ENCODE peak calls at places on chromosome 17, in six cellular contexts. One of them, this sample, is unnamed.

GRCh38 chr17:40377832-40378231 is 13.3 kb upstream of the GJD3 start:
- DNase-seq in OCI-M1: no peak
- DNase-seq in cardiac muscle cell: no peak
- DNase-seq in AG09309: no peak
- DNase-seq in stimulated activated CD8-positive, alpha-beta memory T cell treated with anti-CD3 and anti-CD28 coated beads, Interleukin-7, amount 100 ng/mL, for 1 hour: no peak
- DNase-seq in CD4-positive, alpha-beta T cell: no peak
- DNase-seq in this sample: no peak

GRCh38 chr17:75571197-75571884 is 16.3 kb upstream of the MYO15B start:
- DNase-seq in OCI-M1: peak
- DNase-seq in cardiac muscle cell: peak
- DNase-seq in AG09309: no peak
- DNase-seq in stimulated activated CD8-positive, alpha-beta memory T cell treated with anti-CD3 and anti-CD28 coated beads, Interleukin-7, amount 100 ng/mL, for 1 hour: no peak
- DNase-seq in CD4-positive, alpha-beta T cell: no peak
- DNase-seq in this sample: no peak

GRCh38 chr17:30095507-30096244 is 20.9 kb upstream of the NSRP1 start:
- DNase-seq in OCI-M1: peak
- DNase-seq in cardiac muscle cell: peak
- DNase-seq in AG09309: peak
- DNase-seq in stimulated activated CD8-positive, alpha-beta memory T cell treated with anti-CD3 and anti-CD28 coated beads, Interleukin-7, amount 100 ng/mL, for 1 hour: no peak
- DNase-seq in CD4-positive, alpha-beta T cell: no peak
- DNase-seq in this sample: peak

GRCh38 chr17:76866774-76867577 is 1.2 kb upstream of the MGAT5B start:
- DNase-seq in OCI-M1: no peak
- DNase-seq in cardiac muscle cell: peak
- DNase-seq in AG09309: no peak
- DNase-seq in stimulated activated CD8-positive, alpha-beta memory T cell treated with anti-CD3 and anti-CD28 coated beads, Interleukin-7, amount 100 ng/mL, for 1 hour: no peak
- DNase-seq in CD4-positive, alpha-beta T cell: no peak
- DNase-seq in this sample: no peak

GRCh38 chr17:71516149-71516548 is 604.7 kb upstream of the SOX9 start:
- DNase-seq in OCI-M1: no peak
- DNase-seq in cardiac muscle cell: no peak
- DNase-seq in AG09309: no peak
- DNase-seq in stimulated activated CD8-positive, alpha-beta memory T cell treated with anti-CD3 and anti-CD28 coated beads, Interleukin-7, amount 100 ng/mL, for 1 hour: no peak
- DNase-seq in CD4-positive, alpha-beta T cell: no peak
- DNase-seq in this sample: no peak

GRCh38 chr17:74177018-74177450 is 26.4 kb upstream of the RPL38 start:
- DNase-seq in OCI-M1: no peak
- DNase-seq in cardiac muscle cell: no peak
- DNase-seq in AG09309: no peak
- DNase-seq in stimulated activated CD8-positive, alpha-beta memory T cell treated with anti-CD3 and anti-CD28 coated beads, Interleukin-7, amount 100 ng/mL, for 1 hour: no peak
- DNase-seq in CD4-positive, alpha-beta T cell: no peak
- DNase-seq in this sample: peak

GRCh38 chr17:39677581-39678339 is 9.5 kb downstream of the PNMT start:
- DNase-seq in OCI-M1: no peak
- DNase-seq in cardiac muscle cell: no peak
- DNase-seq in AG09309: no peak
- DNase-seq in stimulated activated CD8-positive, alpha-beta memory T cell treated with anti-CD3 and anti-CD28 coated beads, Interleukin-7, amount 100 ng/mL, for 1 hour: no peak
- DNase-seq in CD4-positive, alpha-beta T cell: no peak
- DNase-seq in this sample: no peak

GRCh38 chr17:45302649-45303173 is 14.1 kb downstream of the MAP3K14 start:
- DNase-seq in OCI-M1: no peak
- DNase-seq in cardiac muscle cell: peak
- DNase-seq in AG09309: no peak
- DNase-seq in stimulated activated CD8-positive, alpha-beta memory T cell treated with anti-CD3 and anti-CD28 coated beads, Interleukin-7, amount 100 ng/mL, for 1 hour: no peak
- DNase-seq in CD4-positive, alpha-beta T cell: no peak
- DNase-seq in this sample: no peak

GRCh38 chr17:66580178-66580577 is 254.7 kb upstream of the CACNG5 start:
- DNase-seq in OCI-M1: no peak
- DNase-seq in cardiac muscle cell: peak
- DNase-seq in AG09309: no peak
- DNase-seq in stimulated activated CD8-positive, alpha-beta memory T cell treated with anti-CD3 and anti-CD28 coated beads, Interleukin-7, amount 100 ng/mL, for 1 hour: no peak
- DNase-seq in CD4-positive, alpha-beta T cell: no peak
- DNase-seq in this sample: no peak

GRCh38 chr17:38879878-38880727 is 10.2 kb downstream of the LASP1 start:
- DNase-seq in OCI-M1: no peak
- DNase-seq in cardiac muscle cell: peak
- DNase-seq in AG09309: no peak
- DNase-seq in stimulated activated CD8-positive, alpha-beta memory T cell treated with anti-CD3 and anti-CD28 coated beads, Interleukin-7, amount 100 ng/mL, for 1 hour: no peak
- DNase-seq in CD4-positive, alpha-beta T cell: no peak
- DNase-seq in this sample: no peak

GRCh38 chr17:14845562-14846335 is 419.4 kb downstream of the PMP22 start:
- DNase-seq in OCI-M1: no peak
- DNase-seq in cardiac muscle cell: peak
- DNase-seq in AG09309: peak
- DNase-seq in stimulated activated CD8-positive, alpha-beta memory T cell treated with anti-CD3 and anti-CD28 coated beads, Interleukin-7, amount 100 ng/mL, for 1 hour: no peak
- DNase-seq in CD4-positive, alpha-beta T cell: no peak
- DNase-seq in this sample: peak

GRCh38 chr17:66727634-66728570 is 107.0 kb upstream of the CACNG5 start:
- DNase-seq in OCI-M1: peak
- DNase-seq in cardiac muscle cell: peak
- DNase-seq in AG09309: no peak
- DNase-seq in stimulated activated CD8-positive, alpha-beta memory T cell treated with anti-CD3 and anti-CD28 coated beads, Interleukin-7, amount 100 ng/mL, for 1 hour: no peak
- DNase-seq in CD4-positive, alpha-beta T cell: peak
- DNase-seq in this sample: no peak

GRCh38 chr17:80820331-80820730 is 171.3 kb upstream of the CHMP6 start:
- DNase-seq in OCI-M1: no peak
- DNase-seq in cardiac muscle cell: no peak
- DNase-seq in AG09309: no peak
- DNase-seq in stimulated activated CD8-positive, alpha-beta memory T cell treated with anti-CD3 and anti-CD28 coated beads, Interleukin-7, amount 100 ng/mL, for 1 hour: no peak
- DNase-seq in CD4-positive, alpha-beta T cell: no peak
- DNase-seq in this sample: no peak

GRCh38 chr17:28718317-28718672 is 627 bp upstream of the RAB34 start:
- DNase-seq in OCI-M1: no peak
- DNase-seq in cardiac muscle cell: peak
- DNase-seq in AG09309: no peak
- DNase-seq in stimulated activated CD8-positive, alpha-beta memory T cell treated with anti-CD3 and anti-CD28 coated beads, Interleukin-7, amount 100 ng/mL, for 1 hour: no peak
- DNase-seq in CD4-positive, alpha-beta T cell: no peak
- DNase-seq in this sample: no peak

GRCh38 chr17:68047153-68047846 is 11.8 kb downstream of the KPNA2 start:
- DNase-seq in OCI-M1: no peak
- DNase-seq in cardiac muscle cell: no peak
- DNase-seq in AG09309: no peak
- DNase-seq in stimulated activated CD8-positive, alpha-beta memory T cell treated with anti-CD3 and anti-CD28 coated beads, Interleukin-7, amount 100 ng/mL, for 1 hour: no peak
- DNase-seq in CD4-positive, alpha-beta T cell: no peak
- DNase-seq in this sample: no peak

GRCh38 chr17:8162232-8162996 is at the start of gene VAMP2:
- DNase-seq in OCI-M1: peak
- DNase-seq in cardiac muscle cell: peak
- DNase-seq in AG09309: no peak
- DNase-seq in stimulated activated CD8-positive, alpha-beta memory T cell treated with anti-CD3 and anti-CD28 coated beads, Interleukin-7, amount 100 ng/mL, for 1 hour: peak
- DNase-seq in CD4-positive, alpha-beta T cell: peak
- DNase-seq in this sample: no peak

GRCh38 chr17:77426676-77427386 is 286.1 kb downstream of the SEC14L1 start:
- DNase-seq in OCI-M1: peak
- DNase-seq in cardiac muscle cell: no peak
- DNase-seq in AG09309: no peak
- DNase-seq in stimulated activated CD8-positive, alpha-beta memory T cell treated with anti-CD3 and anti-CD28 coated beads, Interleukin-7, amount 100 ng/mL, for 1 hour: no peak
- DNase-seq in CD4-positive, alpha-beta T cell: no peak
- DNase-seq in this sample: no peak

GRCh38 chr17:82204831-82205719 is 7.6 kb downstream of the CCDC57 start:
- DNase-seq in OCI-M1: peak
- DNase-seq in cardiac muscle cell: peak
- DNase-seq in AG09309: no peak
- DNase-seq in stimulated activated CD8-positive, alpha-beta memory T cell treated with anti-CD3 and anti-CD28 coated beads, Interleukin-7, amount 100 ng/mL, for 1 hour: no peak
- DNase-seq in CD4-positive, alpha-beta T cell: no peak
- DNase-seq in this sample: peak

GRCh38 chr17:46863383-46864121 is 12.2 kb downstream of the WNT9B start:
- DNase-seq in OCI-M1: no peak
- DNase-seq in cardiac muscle cell: no peak
- DNase-seq in AG09309: no peak
- DNase-seq in stimulated activated CD8-positive, alpha-beta memory T cell treated with anti-CD3 and anti-CD28 coated beads, Interleukin-7, amount 100 ng/mL, for 1 hour: no peak
- DNase-seq in CD4-positive, alpha-beta T cell: no peak
- DNase-seq in this sample: no peak

GRCh38 chr17:83173997-83174858 is 94.8 kb downstream of the METRNL start:
- DNase-seq in OCI-M1: no peak
- DNase-seq in cardiac muscle cell: peak
- DNase-seq in AG09309: no peak
- DNase-seq in stimulated activated CD8-positive, alpha-beta memory T cell treated with anti-CD3 and anti-CD28 coated beads, Interleukin-7, amount 100 ng/mL, for 1 hour: no peak
- DNase-seq in CD4-positive, alpha-beta T cell: no peak
- DNase-seq in this sample: no peak

GRCh38 chr17:57597531-57598453 is 147.3 kb downstream of the CCDC182 start:
- DNase-seq in OCI-M1: peak
- DNase-seq in cardiac muscle cell: peak
- DNase-seq in AG09309: peak
- DNase-seq in stimulated activated CD8-positive, alpha-beta memory T cell treated with anti-CD3 and anti-CD28 coated beads, Interleukin-7, amount 100 ng/mL, for 1 hour: no peak
- DNase-seq in CD4-positive, alpha-beta T cell: peak
- DNase-seq in this sample: no peak

GRCh38 chr17:55690105-55690508 is 32.6 kb downstream of the TMEM100 start:
- DNase-seq in OCI-M1: peak
- DNase-seq in cardiac muscle cell: peak
- DNase-seq in AG09309: no peak
- DNase-seq in stimulated activated CD8-positive, alpha-beta memory T cell treated with anti-CD3 and anti-CD28 coated beads, Interleukin-7, amount 100 ng/mL, for 1 hour: no peak
- DNase-seq in CD4-positive, alpha-beta T cell: no peak
- DNase-seq in this sample: no peak